ENCODE peak calls at places on chromosomes 5 and 9, in six cellular contexts. M is pancreas, T is A549, H is uterus, L is ovary, N is body of pancreas. J is an unnamed sample.

GRCh38 chr5:173480896-173481295 is 135.6 kb downstream of the BOD1 start:
- DNase-seq in L (no peak), N (no peak), T (no peak), H (no peak), M (no peak), J (no peak)

GRCh38 chr9:69218166-69218565 is 44.1 kb downstream of the TJP2 start:
- DNase-seq in N (no peak), T (no peak), M (no peak), L (no peak), H (no peak), J (no peak)

GRCh38 chr9:131676431-131676972 is 63.4 kb downstream of the RAPGEF1 start:
- DNase-seq in M (no peak), H (no peak), L (no peak), T (no peak), N (no peak), J (peak)

GRCh38 chr9:121328876-121329681 is 41.0 kb downstream of the STOM start:
- DNase-seq in N (no peak), T (no peak), L (no peak), M (no peak), H (no peak), J (no peak)

GRCh38 chr9:98251554-98251953 is 3.9 kb downstream of the TBC1D2 start:
- DNase-seq in N (no peak), L (no peak), T (peak), H (no peak), M (peak), J (no peak)

GRCh38 chr5:134604908-134605307 is 27.7 kb downstream of the SAR1B start:
- DNase-seq in H (no peak), L (no peak), T (no peak), M (no peak), N (no peak), J (no peak)

GRCh38 chr9:88090151-88090581 is 48.1 kb downstream of the SPATA31C2 start:
- DNase-seq in L (peak), H (peak), N (peak), T (no peak), M (no peak), J (no peak)

GRCh38 chr9:83927591-83927990 is 6.4 kb upstream of the KIF27 start:
- DNase-seq in M (no peak), L (no peak), H (no peak), N (no peak), T (no peak), J (no peak)

GRCh38 chr5:129977810-129978209 is 73.5 kb downstream of the CHSY3 start:
- DNase-seq in M (no peak), N (no peak), H (no peak), L (no peak), T (no peak), J (no peak)

GRCh38 chr9:72592501-72593403 is 71.3 kb downstream of the TMC1 start:
- DNase-seq in M (no peak), L (no peak), H (no peak), N (peak), T (peak), J (peak)

GRCh38 chr9:98101868-98102273 is 17.2 kb downstream of the TRIM14 start:
- DNase-seq in T (no peak), N (no peak), L (no peak), H (no peak), M (no peak), J (peak)

GRCh38 chr5:100901851-100902341 is 1.2 kb downstream of the ST8SIA4 start:
- DNase-seq in L (no peak), H (no peak), T (peak), N (no peak), M (no peak), J (peak)

GRCh38 chr5:162209005-162209605 is 141.5 kb downstream of the GABRG2 start:
- DNase-seq in L (no peak), H (no peak), N (peak), T (peak), M (no peak), J (no peak)

GRCh38 chr5:145853952-145854351 is 18.8 kb upstream of the PRELID2 start:
- DNase-seq in L (no peak), M (no peak), T (no peak), N (no peak), H (no peak), J (no peak)

GRCh38 chr9:117704597-117704996 is 394 bp downstream of the TLR4 start:
- DNase-seq in T (no peak), H (no peak), M (no peak), L (no peak), N (no peak), J (no peak)

GRCh38 chr5:68834486-68834885 is 259.3 kb upstream of the SLC30A5 start:
- DNase-seq in L (no peak), N (no peak), M (no peak), H (no peak), T (no peak), J (no peak)

GRCh38 chr5:154315196-154315595 is 124.7 kb downstream of the GALNT10 start:
- DNase-seq in N (no peak), T (no peak), H (no peak), M (no peak), L (no peak), J (no peak)

GRCh38 chr9:23686257-23686656 is 139.8 kb downstream of the ELAVL2 start:
- DNase-seq in H (no peak), L (no peak), M (no peak), T (no peak), N (no peak), J (no peak)

GRCh38 chr5:132813599-132814440 is 718 bp downstream of the SOWAHA start:
- DNase-seq in M (peak), H (no peak), N (peak), L (no peak), T (peak), J (no peak)
- H3K27ac ChIP-seq in M (peak), H (no peak), N (peak), L (no peak), T (peak), J (no peak)

GRCh38 chr9:123724211-123724831 is 205.6 kb downstream of the DENND1A start:
- DNase-seq in M (no peak), N (no peak), H (no peak), T (peak), L (no peak), J (no peak)

GRCh38 chr9:123722378-123722777 is 207.5 kb downstream of the DENND1A start:
- DNase-seq in H (no peak), N (no peak), T (peak), L (no peak), M (no peak), J (no peak)

GRCh38 chr9:123723135-123723875 is 206.6 kb downstream of the DENND1A start:
- DNase-seq in M (no peak), T (no peak), N (no peak), H (no peak), L (no peak), J (no peak)

GRCh38 chr9:123727332-123727731 is 202.6 kb downstream of the DENND1A start:
- DNase-seq in L (no peak), N (no peak), T (no peak), M (no peak), H (no peak), J (no peak)

GRCh38 chr9:123725389-123725788 is 204.5 kb downstream of the DENND1A start:
- DNase-seq in M (no peak), N (no peak), L (no peak), H (no peak), T (no peak), J (no peak)
- H3K27ac ChIP-seq in M (no peak), N (no peak), L (no peak), H (no peak), T (no peak), J (no peak)

GRCh38 chr5:150519560-150519945 is 11.6 kb downstream of the NDST1 start:
- DNase-seq in L (no peak), H (no peak), M (no peak), N (no peak), T (no peak), J (no peak)
- H3K27ac ChIP-seq in L (no peak), H (no peak), M (peak), N (peak), T (peak), J (no peak)

DNA sequence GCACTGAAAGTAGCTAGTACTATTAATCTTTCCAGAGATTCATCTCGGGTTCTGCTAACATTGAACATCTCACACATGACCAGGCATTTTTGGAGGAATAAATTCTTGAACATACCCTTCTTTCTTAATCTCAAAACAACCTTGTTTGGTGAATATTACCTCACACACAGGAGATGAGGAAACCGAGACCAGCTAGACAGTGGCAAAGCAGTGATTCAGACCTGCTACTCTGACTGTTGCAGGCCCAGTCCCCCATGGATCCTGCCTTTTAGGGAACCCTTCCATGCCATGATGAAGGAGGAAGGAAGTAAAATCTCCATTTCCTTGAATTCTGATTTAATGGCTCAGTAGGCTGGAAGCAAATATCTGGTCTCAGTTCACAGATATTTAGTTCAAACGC is 2.6 kb downstream of the PCSK5 start:
- DNase-seq in N (no peak), T (no peak), H (no peak), M (no peak), L (no peak), J (no peak)
- H3K27ac ChIP-seq in N (no peak), T (no peak), H (no peak), M (no peak), L (no peak), J (no peak)

GRCh38 chr9:35734096-35734495 is 1.6 kb downstream of the CREB3 start:
- DNase-seq in N (no peak), H (no peak), L (no peak), T (no peak), M (no peak), J (no peak)

GRCh38 chr9:35737143-35737542 is 4.7 kb downstream of the CREB3 start:
- DNase-seq in M (peak), H (no peak), N (no peak), L (no peak), T (no peak), J (no peak)

GRCh38 chr9:35738924-35739323 is 6.5 kb downstream of the CREB3 start:
- DNase-seq in H (no peak), T (no peak), M (no peak), N (no peak), L (no peak), J (no peak)

GRCh38 chr9:35738186-35738585 is 5.7 kb downstream of the CREB3 start:
- DNase-seq in L (no peak), T (no peak), M (no peak), H (no peak), N (no peak), J (no peak)

GRCh38 chr9:35736201-35736633 is 3.8 kb downstream of the CREB3 start:
- DNase-seq in L (no peak), M (peak), N (peak), T (peak), H (no peak), J (peak)
- H3K27ac ChIP-seq in L (no peak), M (no peak), N (no peak), T (peak), H (peak), J (no peak)

GRCh38 chr9:129408535-129409215 is 212.2 kb downstream of the C9orf50 start:
- DNase-seq in H (no peak), N (peak), L (peak), M (peak), T (no peak), J (no peak)
- H3K27ac ChIP-seq in H (peak), N (peak), L (no peak), M (no peak), T (peak), J (no peak)

DNA sequence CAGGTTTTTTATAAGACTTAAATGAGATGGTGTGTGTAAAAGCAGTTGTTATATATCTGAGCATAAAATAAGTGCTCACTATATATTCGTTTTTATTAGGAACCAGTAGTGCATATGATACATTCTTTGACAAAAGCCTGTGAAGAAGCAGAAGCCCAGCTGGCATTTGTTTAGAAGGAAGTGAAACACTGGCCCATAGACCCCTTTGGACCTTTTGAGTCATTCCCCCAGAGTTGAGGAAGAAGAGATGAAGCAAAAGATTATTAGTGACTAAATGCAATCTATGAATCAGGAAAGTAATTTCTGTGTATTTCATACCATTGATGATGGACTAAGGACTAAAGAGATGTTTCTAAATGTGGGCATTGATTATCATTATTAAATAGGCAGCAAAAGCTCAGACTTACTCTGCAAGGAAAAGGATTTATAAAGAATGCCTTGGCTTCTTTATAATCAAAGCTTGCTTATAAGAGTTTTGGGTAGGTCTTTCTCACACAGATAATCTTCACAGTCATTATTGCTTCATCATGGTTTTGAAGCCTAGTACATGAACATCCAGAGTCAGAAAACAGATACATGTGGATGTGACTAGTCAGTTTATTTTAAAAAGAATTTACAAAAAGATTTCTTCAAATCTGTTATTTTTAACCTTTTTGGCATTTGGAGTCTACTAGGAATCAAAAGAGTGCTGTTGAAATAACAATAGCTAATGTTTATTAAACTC is 16.9 kb upstream of the FER start:
- DNase-seq in N (no peak), L (no peak), M (no peak), H (no peak), T (no peak), J (no peak)
- H3K27ac ChIP-seq in N (no peak), L (no peak), M (no peak), H (no peak), T (no peak), J (no peak)

DNA sequence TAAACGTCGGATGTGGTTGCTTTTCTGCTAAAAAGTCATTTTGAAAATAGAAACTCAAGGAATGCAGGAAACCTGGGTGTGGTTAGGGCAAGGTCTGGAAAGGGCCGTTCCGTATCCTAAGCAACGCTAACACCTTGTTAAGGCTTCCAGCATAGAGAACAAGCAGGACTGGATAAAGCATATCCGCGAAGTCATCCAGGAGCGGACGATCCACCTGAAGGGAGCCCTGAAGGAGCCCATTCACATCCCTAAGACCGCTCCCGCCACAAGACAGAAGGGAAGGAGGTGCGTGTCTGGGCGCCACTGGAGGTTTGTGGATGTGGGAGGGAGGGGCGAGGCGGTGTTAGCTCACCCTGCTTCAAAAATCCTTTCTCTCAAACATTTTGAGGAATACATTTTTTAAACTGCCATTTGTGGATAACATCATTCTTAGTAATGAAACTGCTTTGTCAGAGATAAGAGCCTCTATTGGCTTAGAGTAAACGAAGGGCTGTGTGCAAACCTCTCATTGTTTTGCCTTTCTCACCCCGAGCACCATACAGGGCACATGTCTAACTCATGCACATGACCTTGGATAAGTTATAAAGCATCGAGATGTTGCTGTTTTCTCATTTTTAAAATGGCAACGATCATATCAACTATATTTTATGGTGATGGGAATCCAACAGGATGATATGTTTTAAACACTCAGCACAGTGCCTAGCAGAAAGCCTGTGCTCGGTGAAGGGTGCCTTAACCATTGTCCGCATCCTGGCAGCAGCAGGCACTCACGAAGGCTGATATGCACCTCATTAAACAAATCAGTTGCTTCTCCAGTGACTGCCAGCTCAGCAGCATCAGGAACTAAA is 175.7 kb upstream of the OTULINL start:
- DNase-seq in H (no peak), M (no peak), L (no peak), T (no peak), N (no peak), J (no peak)
- H3K27ac ChIP-seq in H (peak), M (no peak), L (no peak), T (no peak), N (no peak), J (no peak)